ENCODE peak calls at places on chromosomes 13 and 19, in five cellular contexts. One of them, this sample, is unnamed.

GRCh38 chr13:114099191-114099590 is 33.2 kb downstream of the RASA3 start:
- DNase-seq in IMR-90: peak
- DNase-seq in A549: peak
- DNase-seq in K562: peak
- DNase-seq in HepG2: peak
- DNase-seq in this sample: no peak

GRCh38 chr19:30471441-30471840 is 99.3 kb downstream of the ZNF536 start:
- DNase-seq in IMR-90: no peak
- DNase-seq in A549: no peak
- DNase-seq in K562: no peak
- DNase-seq in HepG2: no peak
- DNase-seq in this sample: no peak

GRCh38 chr13:29991343-29991742 is 140.9 kb upstream of the UBL3 start:
- DNase-seq in IMR-90: peak
- DNase-seq in A549: no peak
- DNase-seq in K562: no peak
- DNase-seq in HepG2: no peak
- DNase-seq in this sample: no peak

GRCh38 chr13:72390909-72391308 is 336.5 kb downstream of the MZT1 start:
- DNase-seq in IMR-90: no peak
- DNase-seq in A549: no peak
- DNase-seq in K562: no peak
- DNase-seq in HepG2: peak
- DNase-seq in this sample: no peak

GRCh38 chr13:94389544-94390351 is 89.7 kb downstream of the DCT start:
- DNase-seq in IMR-90: no peak
- DNase-seq in A549: no peak
- DNase-seq in K562: no peak
- DNase-seq in HepG2: no peak
- DNase-seq in this sample: no peak

GRCh38 chr19:43331435-43332010 is 22.0 kb upstream of the CD177 start:
- DNase-seq in IMR-90: no peak
- DNase-seq in A549: no peak
- DNase-seq in K562: no peak
- DNase-seq in HepG2: no peak
- DNase-seq in this sample: no peak

GRCh38 chr19:13115936-13116281 is 631 bp downstream of the TRMT1 start:
- DNase-seq in IMR-90: no peak
- DNase-seq in A549: no peak
- DNase-seq in K562: peak
- DNase-seq in HepG2: no peak
- DNase-seq in this sample: no peak

GRCh38 chr13:51502206-51502651 is 49.4 kb upstream of the INTS6 start:
- DNase-seq in IMR-90: peak
- DNase-seq in A549: no peak
- DNase-seq in K562: no peak
- DNase-seq in HepG2: no peak
- DNase-seq in this sample: no peak

GRCh38 chr19:6697291-6697690 is 23.2 kb downstream of the C3 start:
- DNase-seq in IMR-90: no peak
- DNase-seq in A549: no peak
- DNase-seq in K562: no peak
- DNase-seq in HepG2: no peak
- DNase-seq in this sample: no peak

GRCh38 chr19:4539697-4540581 is at the start of gene LRG1:
- DNase-seq in IMR-90: no peak
- DNase-seq in A549: no peak
- DNase-seq in K562: peak
- DNase-seq in HepG2: peak
- DNase-seq in this sample: no peak

GRCh38 chr19:10514211-10515145 is 2.8 kb downstream of the S1PR5 start:
- DNase-seq in IMR-90: no peak
- DNase-seq in A549: no peak
- DNase-seq in K562: no peak
- DNase-seq in HepG2: no peak
- DNase-seq in this sample: peak

GRCh38 chr19:4326837-4327251 is 11.8 kb downstream of the STAP2 start:
- DNase-seq in IMR-90: no peak
- DNase-seq in A549: no peak
- DNase-seq in K562: peak
- DNase-seq in HepG2: no peak
- DNase-seq in this sample: peak

GRCh38 chr13:97261254-97262015 is 39.3 kb downstream of the MBNL2 start:
- DNase-seq in IMR-90: no peak
- DNase-seq in A549: no peak
- DNase-seq in K562: no peak
- DNase-seq in HepG2: no peak
- DNase-seq in this sample: no peak

GRCh38 chr19:7918615-7919421 is 1.3 kb upstream of the SNAPC2 start:
- DNase-seq in IMR-90: no peak
- DNase-seq in A549: no peak
- DNase-seq in K562: no peak
- DNase-seq in HepG2: peak
- DNase-seq in this sample: no peak

GRCh38 chr13:30844548-30845296 is 61.3 kb upstream of the MEDAG start:
- DNase-seq in IMR-90: no peak
- DNase-seq in A549: peak
- DNase-seq in K562: no peak
- DNase-seq in HepG2: no peak
- DNase-seq in this sample: no peak

GRCh38 chr13:42354246-42355117 is 82.5 kb downstream of the AKAP11 start:
- DNase-seq in IMR-90: peak
- DNase-seq in A549: no peak
- DNase-seq in K562: no peak
- DNase-seq in HepG2: no peak
- DNase-seq in this sample: no peak

GRCh38 chr13:99406799-99407201 is 94.5 kb upstream of the TM9SF2 start:
- DNase-seq in IMR-90: no peak
- DNase-seq in A549: no peak
- DNase-seq in K562: no peak
- DNase-seq in HepG2: no peak
- DNase-seq in this sample: no peak

GRCh38 chr19:50432221-50432626 is 468 bp upstream of the MYBPC2 start:
- DNase-seq in IMR-90: no peak
- DNase-seq in A549: no peak
- DNase-seq in K562: no peak
- DNase-seq in HepG2: no peak
- DNase-seq in this sample: no peak

GRCh38 chr19:21593934-21594844 is 88.8 kb downstream of the ZNF429 start:
- DNase-seq in IMR-90: no peak
- DNase-seq in A549: no peak
- DNase-seq in K562: peak
- DNase-seq in HepG2: no peak
- DNase-seq in this sample: no peak

GRCh38 chr13:48532146-48532472 is 771 bp downstream of the RCBTB2 start:
- DNase-seq in IMR-90: peak
- DNase-seq in A549: no peak
- DNase-seq in K562: no peak
- DNase-seq in HepG2: no peak
- DNase-seq in this sample: no peak

GRCh38 chr13:72726721-72727416 is 560 bp downstream of the MZT1 start:
- DNase-seq in IMR-90: no peak
- DNase-seq in A549: peak
- DNase-seq in K562: peak
- DNase-seq in HepG2: peak
- DNase-seq in this sample: no peak

GRCh38 chr13:36718686-36719085 is 44.9 kb downstream of the SERTM1 start:
- DNase-seq in IMR-90: no peak
- DNase-seq in A549: peak
- DNase-seq in K562: no peak
- DNase-seq in HepG2: peak
- DNase-seq in this sample: no peak

GRCh38 chr19:37220383-37220782 is 2.4 kb downstream of the ZNF383 start:
- DNase-seq in IMR-90: no peak
- DNase-seq in A549: no peak
- DNase-seq in K562: no peak
- DNase-seq in HepG2: no peak
- DNase-seq in this sample: no peak

DNA sequence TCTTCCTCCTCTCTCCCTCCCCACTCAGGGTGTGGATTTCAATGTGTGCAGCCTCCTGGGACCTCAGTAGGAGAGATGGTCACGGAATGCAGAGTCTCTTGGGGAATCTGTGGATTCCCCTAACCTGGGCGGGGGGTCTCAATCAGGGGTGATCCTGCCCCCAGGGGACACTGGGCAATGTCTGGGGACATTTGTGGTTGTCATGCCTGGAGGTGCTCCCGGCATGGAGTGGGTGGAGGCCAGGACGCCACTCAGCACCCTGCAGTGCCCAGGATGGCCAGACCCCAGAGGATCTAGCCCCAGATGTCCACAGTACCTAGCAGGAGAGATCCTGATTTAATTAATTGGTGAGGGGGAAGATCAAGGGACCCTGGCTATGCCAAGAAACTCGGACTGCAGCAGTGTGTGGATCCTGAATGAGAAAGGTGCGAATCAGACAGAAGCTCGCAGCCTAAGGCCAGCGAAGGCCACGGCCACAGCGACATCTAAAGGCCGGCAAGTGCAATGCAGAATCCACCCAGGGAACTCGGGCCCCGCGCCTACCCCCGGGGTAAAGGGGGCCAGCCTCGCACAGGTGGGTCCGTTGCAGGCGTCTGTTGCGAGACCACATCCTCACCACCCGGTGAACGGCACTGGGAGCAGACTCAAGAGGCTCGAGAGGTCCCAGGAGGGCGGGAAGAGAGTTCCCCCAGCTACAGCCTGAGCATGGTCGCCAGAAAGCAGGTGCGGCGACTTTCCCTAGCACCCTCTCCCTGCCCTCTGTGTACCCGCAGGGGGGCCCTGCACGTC is 88.8 kb downstream of the GNG7 start:
- DNase-seq in IMR-90: peak
- DNase-seq in A549: peak
- DNase-seq in K562: peak
- DNase-seq in HepG2: no peak
- DNase-seq in this sample: peak
- TF ChIP-seq MAFK in IMR-90: no peak
- TF ChIP-seq MAFK in A549: no peak
- TF ChIP-seq MAFK in K562: no peak
- TF ChIP-seq MAFK in HepG2: no peak
- TF ChIP-seq MAFK in this sample: no peak

DNA sequence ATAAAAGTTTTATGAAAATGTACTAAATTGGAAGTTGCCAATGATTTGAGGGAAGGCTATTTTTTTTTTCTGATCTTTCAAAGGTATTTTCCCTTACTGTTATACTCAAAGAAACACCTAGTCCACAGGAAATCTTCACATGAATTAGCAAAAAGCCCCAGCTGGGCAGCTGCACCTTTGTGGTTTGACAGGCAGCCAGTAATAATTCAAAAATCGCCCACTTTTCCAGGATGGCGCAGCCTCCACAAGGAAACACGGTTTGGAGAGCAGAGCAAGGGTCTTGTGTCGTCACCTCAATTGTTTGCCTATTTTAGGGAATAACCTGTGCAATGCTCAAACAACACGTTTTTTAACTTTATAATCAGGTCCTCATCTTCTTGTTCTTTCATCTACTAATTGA is 324.9 kb upstream of the GPC6 start:
- DNase-seq in IMR-90: no peak
- DNase-seq in A549: no peak
- DNase-seq in K562: no peak
- DNase-seq in HepG2: no peak
- DNase-seq in this sample: no peak
- TF ChIP-seq MAFK in IMR-90: no peak
- TF ChIP-seq MAFK in A549: no peak
- TF ChIP-seq MAFK in K562: no peak
- TF ChIP-seq MAFK in HepG2: no peak
- TF ChIP-seq MAFK in this sample: no peak

GRCh38 chr19:5628919-5629481 is 6.1 kb downstream of the SAFB start:
- DNase-seq in IMR-90: no peak
- DNase-seq in A549: no peak
- DNase-seq in K562: no peak
- DNase-seq in HepG2: no peak
- DNase-seq in this sample: no peak

GRCh38 chr19:5635427-5635826 is 12.5 kb downstream of the SAFB start:
- DNase-seq in IMR-90: no peak
- DNase-seq in A549: no peak
- DNase-seq in K562: no peak
- DNase-seq in HepG2: no peak
- DNase-seq in this sample: no peak

GRCh38 chr19:5632241-5632612 is 9.3 kb downstream of the SAFB start:
- DNase-seq in IMR-90: no peak
- DNase-seq in A549: no peak
- DNase-seq in K562: no peak
- DNase-seq in HepG2: no peak
- DNase-seq in this sample: no peak

GRCh38 chr19:5631511-5632240 is 8.8 kb downstream of the SAFB start:
- DNase-seq in IMR-90: no peak
- DNase-seq in A549: no peak
- DNase-seq in K562: no peak
- DNase-seq in HepG2: no peak
- DNase-seq in this sample: no peak

DNA sequence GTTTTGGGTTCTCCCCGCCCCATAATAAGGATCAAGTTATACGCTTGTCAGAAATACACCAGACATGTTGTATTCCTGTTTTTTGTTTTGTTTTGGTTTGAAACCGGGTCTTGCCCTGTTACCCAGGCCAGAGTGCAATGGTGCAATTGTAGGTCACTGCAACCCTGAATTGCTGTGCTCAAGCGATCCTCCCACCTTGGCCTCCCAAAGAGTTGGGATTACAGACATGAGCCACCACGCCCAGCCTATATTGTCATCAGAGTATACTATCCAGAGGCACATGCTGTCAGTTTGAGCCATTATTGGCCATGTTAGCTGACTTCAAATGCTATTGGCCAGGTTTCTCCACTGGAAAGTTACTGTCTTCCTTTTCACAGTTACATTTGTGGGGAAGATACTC is 9.8 kb downstream of the SAFB start:
- DNase-seq in IMR-90: no peak
- DNase-seq in A549: no peak
- DNase-seq in K562: no peak
- DNase-seq in HepG2: no peak
- DNase-seq in this sample: no peak
- TF ChIP-seq MAFK in IMR-90: no peak
- TF ChIP-seq MAFK in A549: no peak
- TF ChIP-seq MAFK in K562: no peak
- TF ChIP-seq MAFK in HepG2: no peak
- TF ChIP-seq MAFK in this sample: no peak

GRCh38 chr13:77898097-77898496 is 20.5 kb downstream of the EDNRB start:
- DNase-seq in IMR-90: peak
- DNase-seq in A549: no peak
- DNase-seq in K562: no peak
- DNase-seq in HepG2: no peak
- DNase-seq in this sample: no peak
- TF ChIP-seq MAFK in IMR-90: no peak
- TF ChIP-seq MAFK in A549: no peak
- TF ChIP-seq MAFK in K562: no peak
- TF ChIP-seq MAFK in HepG2: no peak
- TF ChIP-seq MAFK in this sample: no peak

GRCh38 chr19:35124098-35125060 is 8.8 kb downstream of the FXYD3 start:
- DNase-seq in IMR-90: peak
- DNase-seq in A549: peak
- DNase-seq in K562: peak
- DNase-seq in HepG2: no peak
- DNase-seq in this sample: no peak
- TF ChIP-seq MAFK in IMR-90: no peak
- TF ChIP-seq MAFK in A549: peak
- TF ChIP-seq MAFK in K562: no peak
- TF ChIP-seq MAFK in HepG2: no peak
- TF ChIP-seq MAFK in this sample: no peak

GRCh38 chr19:41785653-41786052 is 10.7 kb upstream of the CEACAM3 start:
- DNase-seq in IMR-90: peak
- DNase-seq in A549: peak
- DNase-seq in K562: peak
- DNase-seq in HepG2: peak
- DNase-seq in this sample: peak
- TF ChIP-seq MAFK in IMR-90: no peak
- TF ChIP-seq MAFK in A549: no peak
- TF ChIP-seq MAFK in K562: no peak
- TF ChIP-seq MAFK in HepG2: no peak
- TF ChIP-seq MAFK in this sample: no peak

This sample was measured in H1.